ENCODE peak calls at places on chromosome X, in four cellular contexts. L, B, N and A are unnamed samples.

GRCh38 chrX:84046403-84046984 is 141.5 kb downstream of the RPS6KA6 start:
- DNase-seq in L (no peak), B (peak; percentile 7), N (no peak), A (no peak)

GRCh38 chrX:35890699-35891098 is 28.8 kb upstream of the CFAP47 start:
- DNase-seq in L (peak; percentile 44), B (no peak), N (peak; percentile 73), A (no peak)

GRCh38 chrX:23008431-23009099 is 8.8 kb downstream of the DDX53 start:
- DNase-seq in L (no peak), B (no peak), N (no peak), A (no peak)

GRCh38 chrX:32408389-32408788 is 803.0 kb downstream of the DMD start:
- DNase-seq in L (no peak), B (no peak), N (no peak), A (no peak)

GRCh38 chrX:78321809-78322208 is 5.6 kb downstream of the CYSLTR1 start:
- DNase-seq in L (no peak), B (no peak), N (no peak), A (no peak)

GRCh38 chrX:8755116-8755515 is 23.2 kb upstream of the ANOS1 start:
- DNase-seq in L (no peak), B (no peak), N (no peak), A (no peak)

GRCh38 chrX:48068096-48068887 is 3.1 kb downstream of the ZNF630 start:
- DNase-seq in L (no peak), B (no peak), N (no peak), A (no peak)

GRCh38 chrX:11130142-11130541 is 19.0 kb downstream of the HCCS start:
- DNase-seq in L (no peak), B (no peak), N (no peak), A (no peak)

GRCh38 chrX:114924846-114925245 is 92.6 kb downstream of the IL13RA2 start:
- DNase-seq in L (no peak), B (no peak), N (no peak), A (no peak)

GRCh38 chrX:131725001-131725654 is 181.3 kb downstream of the OR13H1 start:
- DNase-seq in L (no peak), B (no peak), N (no peak), A (no peak)